ENCODE peak calls at places on chromosomes 2 and 18, in seven cellular contexts. One of them, this sample, is unnamed.
A peak's percentile ranks its signal among the peaks of the same experiment; 100 is the strongest.

GRCh38 chr2:123913266-123913810 is 111.7 kb upstream of the CNTNAP5 start:
- DNase-seq in BJ: no peak
- DNase-seq in OCI-LY7: no peak
- DNase-seq in ascending aorta: no peak
- DNase-seq in mucosa of descending colon: no peak
- DNase-seq in adrenal gland: no peak
- DNase-seq in AG04450: no peak
- DNase-seq in this sample: no peak

GRCh38 chr18:21134895-21135294 is 23.3 kb upstream of the ROCK1 start:
- DNase-seq in BJ: no peak
- DNase-seq in OCI-LY7: peak; percentile 36
- DNase-seq in ascending aorta: no peak
- DNase-seq in mucosa of descending colon: no peak
- DNase-seq in adrenal gland: no peak
- DNase-seq in AG04450: no peak
- DNase-seq in this sample: no peak

GRCh38 chr2:118858485-118859156 is 11.2 kb upstream of the EN1 start:
- DNase-seq in BJ: no peak
- DNase-seq in OCI-LY7: no peak
- DNase-seq in ascending aorta: peak; percentile 60
- DNase-seq in mucosa of descending colon: no peak
- DNase-seq in adrenal gland: no peak
- DNase-seq in AG04450: no peak
- DNase-seq in this sample: no peak

GRCh38 chr2:26938399-26938798 is 32.0 kb upstream of the MAPRE3 start:
- DNase-seq in BJ: no peak
- DNase-seq in OCI-LY7: no peak
- DNase-seq in ascending aorta: no peak
- DNase-seq in mucosa of descending colon: no peak
- DNase-seq in adrenal gland: no peak
- DNase-seq in AG04450: no peak
- DNase-seq in this sample: no peak

GRCh38 chr2:3739313-3739712 is 35.9 kb downstream of the DCDC2C start:
- DNase-seq in BJ: no peak
- DNase-seq in OCI-LY7: no peak
- DNase-seq in ascending aorta: no peak
- DNase-seq in mucosa of descending colon: no peak
- DNase-seq in adrenal gland: no peak
- DNase-seq in AG04450: no peak
- DNase-seq in this sample: no peak

GRCh38 chr2:235445116-235445515 is 48.7 kb upstream of the AGAP1 start:
- DNase-seq in BJ: no peak
- DNase-seq in OCI-LY7: no peak
- DNase-seq in ascending aorta: no peak
- DNase-seq in mucosa of descending colon: no peak
- DNase-seq in adrenal gland: no peak
- DNase-seq in AG04450: no peak
- DNase-seq in this sample: no peak

GRCh38 chr2:28354920-28355520 is 37.6 kb upstream of the FOSL2 start:
- DNase-seq in BJ: no peak
- DNase-seq in OCI-LY7: no peak
- DNase-seq in ascending aorta: no peak
- DNase-seq in mucosa of descending colon: no peak
- DNase-seq in adrenal gland: no peak
- DNase-seq in AG04450: no peak
- DNase-seq in this sample: no peak

GRCh38 chr2:71071681-71072398 is 3.4 kb downstream of the NAGK start:
- DNase-seq in BJ: no peak
- DNase-seq in OCI-LY7: peak; percentile 82
- DNase-seq in ascending aorta: no peak
- DNase-seq in mucosa of descending colon: peak; percentile 52
- DNase-seq in adrenal gland: peak; percentile 40
- DNase-seq in AG04450: no peak
- DNase-seq in this sample: no peak

GRCh38 chr18:48954837-48955527 is 4.2 kb upstream of the SMAD7 start:
- DNase-seq in BJ: no peak
- DNase-seq in OCI-LY7: no peak
- DNase-seq in ascending aorta: peak; percentile 72
- DNase-seq in mucosa of descending colon: no peak
- DNase-seq in adrenal gland: no peak
- DNase-seq in AG04450: no peak
- DNase-seq in this sample: no peak

GRCh38 chr2:36137612-36138011 is 218.0 kb upstream of the CRIM1 start:
- DNase-seq in BJ: no peak
- DNase-seq in OCI-LY7: no peak
- DNase-seq in ascending aorta: no peak
- DNase-seq in mucosa of descending colon: no peak
- DNase-seq in adrenal gland: no peak
- DNase-seq in AG04450: no peak
- DNase-seq in this sample: no peak

GRCh38 chr2:109333414-109334194 is 204.6 kb downstream of the SH3RF3 start:
- DNase-seq in BJ: no peak
- DNase-seq in OCI-LY7: no peak
- DNase-seq in ascending aorta: no peak
- DNase-seq in mucosa of descending colon: no peak
- DNase-seq in adrenal gland: no peak
- DNase-seq in AG04450: no peak
- DNase-seq in this sample: peak; percentile 21

GRCh38 chr2:218658671-218659257 is 659 bp downstream of the ZNF142 start:
- DNase-seq in BJ: no peak
- DNase-seq in OCI-LY7: peak; percentile 79
- DNase-seq in ascending aorta: no peak
- DNase-seq in mucosa of descending colon: peak; percentile 63
- DNase-seq in adrenal gland: no peak
- DNase-seq in AG04450: no peak
- DNase-seq in this sample: no peak

GRCh38 chr18:9475643-9476580 is 599 bp downstream of the RALBP1 start:
- DNase-seq in BJ: no peak
- DNase-seq in OCI-LY7: peak; percentile 69
- DNase-seq in ascending aorta: no peak
- DNase-seq in mucosa of descending colon: no peak
- DNase-seq in adrenal gland: peak; percentile 51
- DNase-seq in AG04450: no peak
- DNase-seq in this sample: no peak

GRCh38 chr2:178117725-178118124 is 5.5 kb downstream of the RBM45 start:
- DNase-seq in BJ: no peak
- DNase-seq in OCI-LY7: no peak
- DNase-seq in ascending aorta: no peak
- DNase-seq in mucosa of descending colon: no peak
- DNase-seq in adrenal gland: no peak
- DNase-seq in AG04450: no peak
- DNase-seq in this sample: no peak

GRCh38 chr18:12744103-12744502 is 41.3 kb downstream of the PSMG2 start:
- DNase-seq in BJ: no peak
- DNase-seq in OCI-LY7: peak; percentile 74
- DNase-seq in ascending aorta: no peak
- DNase-seq in mucosa of descending colon: no peak
- DNase-seq in adrenal gland: no peak
- DNase-seq in AG04450: peak; percentile 47
- DNase-seq in this sample: no peak

GRCh38 chr2:101188683-101189405 is 37.7 kb upstream of the TBC1D8 start:
- DNase-seq in BJ: no peak
- DNase-seq in OCI-LY7: peak; percentile 4
- DNase-seq in ascending aorta: no peak
- DNase-seq in mucosa of descending colon: peak; percentile 54
- DNase-seq in adrenal gland: peak; percentile 35
- DNase-seq in AG04450: no peak
- DNase-seq in this sample: peak; percentile 24

GRCh38 chr18:66749030-66749429 is 145.1 kb upstream of the CDH19 start:
- DNase-seq in BJ: no peak
- DNase-seq in OCI-LY7: no peak
- DNase-seq in ascending aorta: no peak
- DNase-seq in mucosa of descending colon: no peak
- DNase-seq in adrenal gland: no peak
- DNase-seq in AG04450: no peak
- DNase-seq in this sample: no peak

GRCh38 chr18:69853061-69853460 is 94.6 kb downstream of the CD226 start:
- DNase-seq in BJ: no peak
- DNase-seq in OCI-LY7: no peak
- DNase-seq in ascending aorta: no peak
- DNase-seq in mucosa of descending colon: no peak
- DNase-seq in adrenal gland: no peak
- DNase-seq in AG04450: no peak
- DNase-seq in this sample: no peak

GRCh38 chr18:69858897-69859296 is 88.8 kb downstream of the CD226 start:
- DNase-seq in BJ: no peak
- DNase-seq in OCI-LY7: no peak
- DNase-seq in ascending aorta: no peak
- DNase-seq in mucosa of descending colon: no peak
- DNase-seq in adrenal gland: no peak
- DNase-seq in AG04450: no peak
- DNase-seq in this sample: no peak

DNA sequence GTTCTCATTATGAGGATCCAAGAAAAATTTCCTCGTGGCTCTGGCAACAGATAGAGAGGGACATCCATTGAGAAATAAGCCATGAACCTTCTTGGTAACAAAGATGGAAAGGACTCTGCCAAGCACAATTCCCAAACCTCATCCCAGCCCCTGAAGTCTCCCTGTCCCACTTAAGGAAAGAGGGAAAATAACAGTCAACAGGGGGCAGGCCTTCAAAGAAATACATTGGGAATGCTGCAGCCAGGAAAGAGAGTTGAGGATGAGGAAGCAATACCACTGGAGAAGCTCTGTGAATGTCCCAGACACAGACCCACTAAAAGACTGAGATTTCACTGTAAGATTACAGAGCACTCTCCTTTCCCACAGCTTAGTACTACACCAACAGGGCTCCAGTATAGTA is 93.2 kb downstream of the CD226 start:
- DNase-seq in BJ: no peak
- DNase-seq in OCI-LY7: no peak
- DNase-seq in ascending aorta: no peak
- DNase-seq in mucosa of descending colon: no peak
- DNase-seq in adrenal gland: no peak
- DNase-seq in AG04450: no peak
- DNase-seq in this sample: no peak
- H3K4me3 ChIP-seq in BJ: no peak overlapping the region
- H3K4me3 ChIP-seq in OCI-LY7: no peak overlapping the region
- H3K4me3 ChIP-seq in ascending aorta: no peak overlapping the region
- H3K4me3 ChIP-seq in mucosa of descending colon: no peak overlapping the region
- H3K4me3 ChIP-seq in adrenal gland: no peak overlapping the region
- H3K4me3 ChIP-seq in AG04450: no peak overlapping the region
- H3K4me3 ChIP-seq in this sample: no peak overlapping the region

GRCh38 chr2:176156959-176157498 is at the start of gene HOXD3:
- DNase-seq in BJ: no peak
- DNase-seq in OCI-LY7: no peak
- DNase-seq in ascending aorta: peak; percentile 44
- DNase-seq in mucosa of descending colon: no peak
- DNase-seq in adrenal gland: no peak
- DNase-seq in AG04450: no peak
- DNase-seq in this sample: peak; percentile 27
- H3K4me3 ChIP-seq in BJ: no peak within 1 kb of the TSS
- H3K4me3 ChIP-seq in OCI-LY7: no peak within 1 kb of the TSS
- H3K4me3 ChIP-seq in ascending aorta: no peak within 1 kb of the TSS
- H3K4me3 ChIP-seq in mucosa of descending colon: no peak within 1 kb of the TSS
- H3K4me3 ChIP-seq in adrenal gland: no peak within 1 kb of the TSS
- H3K4me3 ChIP-seq in AG04450: no peak within 1 kb of the TSS
- H3K4me3 ChIP-seq in this sample: no peak within 1 kb of the TSS

GRCh38 chr2:65061146-65061909 is 5.1 kb downstream of the CEP68 start:
- DNase-seq in BJ: no peak
- DNase-seq in OCI-LY7: no peak
- DNase-seq in ascending aorta: no peak
- DNase-seq in mucosa of descending colon: no peak
- DNase-seq in adrenal gland: no peak
- DNase-seq in AG04450: no peak
- DNase-seq in this sample: no peak

GRCh38 chr2:65056990-65057375 is 767 bp downstream of the CEP68 start:
- DNase-seq in BJ: no peak
- DNase-seq in OCI-LY7: peak; percentile 41
- DNase-seq in ascending aorta: no peak
- DNase-seq in mucosa of descending colon: no peak
- DNase-seq in adrenal gland: no peak
- DNase-seq in AG04450: no peak
- DNase-seq in this sample: peak; percentile 31

GRCh38 chr2:65057391-65058052 is 1.3 kb downstream of the CEP68 start:
- DNase-seq in BJ: no peak
- DNase-seq in OCI-LY7: peak; percentile 46
- DNase-seq in ascending aorta: no peak
- DNase-seq in mucosa of descending colon: no peak
- DNase-seq in adrenal gland: no peak
- DNase-seq in AG04450: no peak
- DNase-seq in this sample: peak; percentile 56

GRCh38 chr2:65056215-65056989 is at the start of gene CEP68:
- DNase-seq in BJ: peak; percentile 83
- DNase-seq in OCI-LY7: peak; percentile 99
- DNase-seq in ascending aorta: peak; percentile 98
- DNase-seq in mucosa of descending colon: peak; percentile 98
- DNase-seq in adrenal gland: peak; percentile 98
- DNase-seq in AG04450: peak; percentile 93
- DNase-seq in this sample: peak; percentile 99

DNA sequence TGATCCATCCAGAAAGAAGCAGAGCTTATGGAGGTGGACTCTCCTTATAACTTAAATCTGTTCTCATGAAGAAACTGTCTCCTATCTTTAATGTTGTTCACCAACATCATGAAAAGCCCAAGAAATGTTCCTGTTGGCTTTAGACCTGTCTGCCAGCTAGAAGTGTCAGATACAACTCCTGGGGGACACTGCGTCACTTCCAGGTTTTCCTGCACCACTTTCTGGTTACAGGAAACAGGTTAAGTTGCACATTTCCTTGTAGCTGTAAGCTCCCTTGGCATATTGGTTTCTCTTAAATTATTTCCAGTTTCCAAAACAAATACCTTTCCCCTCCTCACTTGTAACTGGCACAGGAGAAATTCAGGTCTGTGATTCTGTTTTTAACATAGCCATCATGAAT is 2.9 kb downstream of the CEP68 start:
- DNase-seq in BJ: no peak
- DNase-seq in OCI-LY7: no peak
- DNase-seq in ascending aorta: no peak
- DNase-seq in mucosa of descending colon: no peak
- DNase-seq in adrenal gland: no peak
- DNase-seq in AG04450: no peak
- DNase-seq in this sample: no peak
- H3K4me3 ChIP-seq in BJ: no peak overlapping the region
- H3K4me3 ChIP-seq in OCI-LY7: no peak overlapping the region
- H3K4me3 ChIP-seq in ascending aorta: no peak overlapping the region
- H3K4me3 ChIP-seq in mucosa of descending colon: no peak overlapping the region
- H3K4me3 ChIP-seq in adrenal gland: no peak overlapping the region
- H3K4me3 ChIP-seq in AG04450: no peak overlapping the region
- H3K4me3 ChIP-seq in this sample: no peak overlapping the region

GRCh38 chr2:166375205-166375735 is 474 bp downstream of the SCN9A start:
- DNase-seq in BJ: no peak
- DNase-seq in OCI-LY7: no peak
- DNase-seq in ascending aorta: no peak
- DNase-seq in mucosa of descending colon: no peak
- DNase-seq in adrenal gland: no peak
- DNase-seq in AG04450: no peak
- DNase-seq in this sample: no peak

GRCh38 chr2:166373105-166373504 is 2.6 kb downstream of the SCN9A start:
- DNase-seq in BJ: no peak
- DNase-seq in OCI-LY7: no peak
- DNase-seq in ascending aorta: no peak
- DNase-seq in mucosa of descending colon: no peak
- DNase-seq in adrenal gland: no peak
- DNase-seq in AG04450: no peak
- DNase-seq in this sample: no peak

GRCh38 chr2:166373951-166374350 is 1.8 kb downstream of the SCN9A start:
- DNase-seq in BJ: no peak
- DNase-seq in OCI-LY7: no peak
- DNase-seq in ascending aorta: no peak
- DNase-seq in mucosa of descending colon: no peak
- DNase-seq in adrenal gland: no peak
- DNase-seq in AG04450: peak; percentile 59
- DNase-seq in this sample: peak; percentile 77

GRCh38 chr2:166373539-166373938 is 2.2 kb downstream of the SCN9A start:
- DNase-seq in BJ: no peak
- DNase-seq in OCI-LY7: no peak
- DNase-seq in ascending aorta: no peak
- DNase-seq in mucosa of descending colon: no peak
- DNase-seq in adrenal gland: no peak
- DNase-seq in AG04450: no peak
- DNase-seq in this sample: no peak

GRCh38 chr2:166372046-166372445 is 3.7 kb downstream of the SCN9A start:
- DNase-seq in BJ: no peak
- DNase-seq in OCI-LY7: no peak
- DNase-seq in ascending aorta: no peak
- DNase-seq in mucosa of descending colon: no peak
- DNase-seq in adrenal gland: no peak
- DNase-seq in AG04450: peak; percentile 46
- DNase-seq in this sample: no peak
- H3K4me3 ChIP-seq in BJ: no peak overlapping the region
- H3K4me3 ChIP-seq in OCI-LY7: no peak overlapping the region
- H3K4me3 ChIP-seq in ascending aorta: no peak overlapping the region
- H3K4me3 ChIP-seq in mucosa of descending colon: no peak overlapping the region
- H3K4me3 ChIP-seq in adrenal gland: no peak overlapping the region
- H3K4me3 ChIP-seq in AG04450: peak overlapping the region; percentile 5
- H3K4me3 ChIP-seq in this sample: no peak overlapping the region